ENCODE peak calls at places on chromosomes 12 and 14, in four cellular contexts. One of them, this sample, is unnamed.

GRCh38 chr12:49644620-49644994 is 21.2 kb downstream of the PRPF40B start:
- DNase-seq in heart right ventricle: peak; percentile 88
- DNase-seq in iPS DF 6.9: peak; percentile 63
- DNase-seq in activated naive CD8-positive, alpha-beta T cell treated with anti-CD3 and anti-CD28 coated beads, Interleukin-2, amount 50 U/mL, for 24 hours: peak; percentile 83
- DNase-seq in this sample: peak; percentile 68

GRCh38 chr12:4273651-4274395 is at the start of gene CCND2:
- DNase-seq in activated naive CD8-positive, alpha-beta T cell treated with anti-CD3 and anti-CD28 coated beads, Interleukin-2, amount 50 U/mL, for 24 hours: peak; percentile 86
- DNase-seq in iPS DF 6.9: no peak
- DNase-seq in heart right ventricle: peak; percentile 94
- DNase-seq in this sample: peak; percentile 83

GRCh38 chr14:35078082-35078481 is 32.0 kb downstream of the FAM177A1 start:
- DNase-seq in iPS DF 6.9: no peak
- DNase-seq in heart right ventricle: no peak
- DNase-seq in activated naive CD8-positive, alpha-beta T cell treated with anti-CD3 and anti-CD28 coated beads, Interleukin-2, amount 50 U/mL, for 24 hours: no peak
- DNase-seq in this sample: no peak

GRCh38 chr12:33129500-33129899 is 232.9 kb upstream of the PKP2 start:
- DNase-seq in activated naive CD8-positive, alpha-beta T cell treated with anti-CD3 and anti-CD28 coated beads, Interleukin-2, amount 50 U/mL, for 24 hours: no peak
- DNase-seq in iPS DF 6.9: no peak
- DNase-seq in heart right ventricle: no peak
- DNase-seq in this sample: no peak

GRCh38 chr12:102885043-102885932 is 31.8 kb downstream of the PAH start:
- DNase-seq in activated naive CD8-positive, alpha-beta T cell treated with anti-CD3 and anti-CD28 coated beads, Interleukin-2, amount 50 U/mL, for 24 hours: no peak
- DNase-seq in heart right ventricle: no peak
- DNase-seq in iPS DF 6.9: no peak
- DNase-seq in this sample: no peak

GRCh38 chr14:64628940-64629403 is 75.3 kb upstream of the PLEKHG3 start:
- DNase-seq in iPS DF 6.9: no peak
- DNase-seq in activated naive CD8-positive, alpha-beta T cell treated with anti-CD3 and anti-CD28 coated beads, Interleukin-2, amount 50 U/mL, for 24 hours: no peak
- DNase-seq in heart right ventricle: no peak
- DNase-seq in this sample: no peak

GRCh38 chr12:53997324-53998173 is 2.4 kb upstream of the HOXC9 start:
- DNase-seq in iPS DF 6.9: no peak
- DNase-seq in heart right ventricle: no peak
- DNase-seq in activated naive CD8-positive, alpha-beta T cell treated with anti-CD3 and anti-CD28 coated beads, Interleukin-2, amount 50 U/mL, for 24 hours: no peak
- DNase-seq in this sample: no peak

GRCh38 chr14:96117101-96117897 is 78.1 kb downstream of the C14orf132 start:
- DNase-seq in heart right ventricle: no peak
- DNase-seq in activated naive CD8-positive, alpha-beta T cell treated with anti-CD3 and anti-CD28 coated beads, Interleukin-2, amount 50 U/mL, for 24 hours: no peak
- DNase-seq in iPS DF 6.9: no peak
- DNase-seq in this sample: no peak

GRCh38 chr12:100987552-100988277 is 193.1 kb downstream of the ANO4 start:
- DNase-seq in activated naive CD8-positive, alpha-beta T cell treated with anti-CD3 and anti-CD28 coated beads, Interleukin-2, amount 50 U/mL, for 24 hours: no peak
- DNase-seq in heart right ventricle: no peak
- DNase-seq in iPS DF 6.9: no peak
- DNase-seq in this sample: peak; percentile 36

GRCh38 chr12:5770727-5771126 is 174.3 kb downstream of the ANO2 start:
- DNase-seq in iPS DF 6.9: no peak
- DNase-seq in heart right ventricle: no peak
- DNase-seq in activated naive CD8-positive, alpha-beta T cell treated with anti-CD3 and anti-CD28 coated beads, Interleukin-2, amount 50 U/mL, for 24 hours: no peak
- DNase-seq in this sample: no peak

GRCh38 chr12:39692258-39692853 is 72.8 kb upstream of the ABCD2 start:
- DNase-seq in iPS DF 6.9: no peak
- DNase-seq in heart right ventricle: no peak
- DNase-seq in activated naive CD8-positive, alpha-beta T cell treated with anti-CD3 and anti-CD28 coated beads, Interleukin-2, amount 50 U/mL, for 24 hours: no peak
- DNase-seq in this sample: peak; percentile 3

GRCh38 chr14:63624203-63624602 is 17.5 kb downstream of the WDR89 start:
- DNase-seq in heart right ventricle: no peak
- DNase-seq in iPS DF 6.9: no peak
- DNase-seq in activated naive CD8-positive, alpha-beta T cell treated with anti-CD3 and anti-CD28 coated beads, Interleukin-2, amount 50 U/mL, for 24 hours: no peak
- DNase-seq in this sample: no peak

GRCh38 chr14:94659953-94660946 is 48.1 kb downstream of the SERPINA3 start:
- DNase-seq in activated naive CD8-positive, alpha-beta T cell treated with anti-CD3 and anti-CD28 coated beads, Interleukin-2, amount 50 U/mL, for 24 hours: no peak
- DNase-seq in heart right ventricle: no peak
- DNase-seq in iPS DF 6.9: no peak
- DNase-seq in this sample: no peak

GRCh38 chr12:94874086-94874985 is 129.2 kb downstream of the NDUFA12 start:
- DNase-seq in iPS DF 6.9: no peak
- DNase-seq in activated naive CD8-positive, alpha-beta T cell treated with anti-CD3 and anti-CD28 coated beads, Interleukin-2, amount 50 U/mL, for 24 hours: no peak
- DNase-seq in heart right ventricle: no peak
- DNase-seq in this sample: no peak

GRCh38 chr14:31037709-31038221 is 11.6 kb upstream of the STRN3 start:
- DNase-seq in heart right ventricle: no peak
- DNase-seq in activated naive CD8-positive, alpha-beta T cell treated with anti-CD3 and anti-CD28 coated beads, Interleukin-2, amount 50 U/mL, for 24 hours: no peak
- DNase-seq in iPS DF 6.9: no peak
- DNase-seq in this sample: no peak

GRCh38 chr14:22339277-22339676 is 249.7 kb downstream of the DAD1 start:
- DNase-seq in activated naive CD8-positive, alpha-beta T cell treated with anti-CD3 and anti-CD28 coated beads, Interleukin-2, amount 50 U/mL, for 24 hours: no peak
- DNase-seq in iPS DF 6.9: no peak
- DNase-seq in heart right ventricle: peak; percentile 91
- DNase-seq in this sample: no peak

GRCh38 chr14:68626386-68626785 is 166.5 kb downstream of the ZFP36L1 start:
- DNase-seq in iPS DF 6.9: no peak
- DNase-seq in activated naive CD8-positive, alpha-beta T cell treated with anti-CD3 and anti-CD28 coated beads, Interleukin-2, amount 50 U/mL, for 24 hours: no peak
- DNase-seq in heart right ventricle: peak; percentile 55
- DNase-seq in this sample: no peak

GRCh38 chr14:84877061-84877460 is 652.9 kb upstream of the FLRT2 start:
- DNase-seq in iPS DF 6.9: no peak
- DNase-seq in heart right ventricle: no peak
- DNase-seq in activated naive CD8-positive, alpha-beta T cell treated with anti-CD3 and anti-CD28 coated beads, Interleukin-2, amount 50 U/mL, for 24 hours: no peak
- DNase-seq in this sample: no peak

GRCh38 chr12:24478254-24478653 is 470.6 kb downstream of the BCAT1 start:
- DNase-seq in heart right ventricle: no peak
- DNase-seq in iPS DF 6.9: no peak
- DNase-seq in activated naive CD8-positive, alpha-beta T cell treated with anti-CD3 and anti-CD28 coated beads, Interleukin-2, amount 50 U/mL, for 24 hours: no peak
- DNase-seq in this sample: no peak

GRCh38 chr14:32450919-32451675 is 122.0 kb downstream of the AKAP6 start:
- DNase-seq in heart right ventricle: no peak
- DNase-seq in activated naive CD8-positive, alpha-beta T cell treated with anti-CD3 and anti-CD28 coated beads, Interleukin-2, amount 50 U/mL, for 24 hours: no peak
- DNase-seq in iPS DF 6.9: no peak
- DNase-seq in this sample: no peak

GRCh38 chr12:116320839-116321238 is 43.3 kb upstream of the MED13L start:
- DNase-seq in iPS DF 6.9: no peak
- DNase-seq in activated naive CD8-positive, alpha-beta T cell treated with anti-CD3 and anti-CD28 coated beads, Interleukin-2, amount 50 U/mL, for 24 hours: no peak
- DNase-seq in heart right ventricle: peak; percentile 28
- DNase-seq in this sample: no peak

GRCh38 chr14:70052990-70053389 is 135.8 kb downstream of the SLC8A3 start:
- DNase-seq in iPS DF 6.9: peak; percentile 39
- DNase-seq in activated naive CD8-positive, alpha-beta T cell treated with anti-CD3 and anti-CD28 coated beads, Interleukin-2, amount 50 U/mL, for 24 hours: peak; percentile 36
- DNase-seq in heart right ventricle: no peak
- DNase-seq in this sample: peak; percentile 21

This sample was measured in dermis microvascular lymphatic vessel endothelial cell.